ENCODE peak calls at places on chromosomes 11 and 22, in seven cellular contexts. U, N, S, L, O, A and H are unnamed samples.

GRCh38 chr11:11764428-11764803 is 77.4 kb upstream of the USP47 start:
- DNase-seq in S (no peak), N (no peak), L (no peak), A (no peak), O (no peak), U (no peak), H (no peak)

GRCh38 chr22:46084943-46085830 is 65.1 kb upstream of the PPARA start:
- DNase-seq in S (peak; percentile 96), A (no peak), O (peak; percentile 78), U (peak; percentile 39), N (no peak), L (peak; percentile 79), H (peak; percentile 92)

GRCh38 chr11:91100432-91100831 is 877.6 kb upstream of the CHORDC1 start:
- DNase-seq in L (no peak), A (no peak), U (no peak), S (peak; percentile 9), O (no peak), N (no peak), H (peak; percentile 1)

GRCh38 chr11:103714246-103714645 is 322.2 kb upstream of the DDI1 start:
- DNase-seq in O (no peak), A (peak; percentile 72), N (no peak), U (no peak), L (no peak), S (peak; percentile 67), H (peak; percentile 42)

GRCh38 chr11:129286813-129287212 is 88.8 kb upstream of the BARX2 start:
- DNase-seq in S (no peak), O (no peak), U (no peak), N (no peak), L (no peak), A (no peak), H (no peak)

GRCh38 chr22:47172771-47173534 is 410.5 kb downstream of the TBC1D22A start:
- DNase-seq in A (no peak), O (no peak), U (peak; percentile 36), L (no peak), S (no peak), N (no peak), H (no peak)

GRCh38 chr11:104523611-104524010 is 359.7 kb upstream of the PDGFD start:
- DNase-seq in A (no peak), L (no peak), S (no peak), O (no peak), N (no peak), U (no peak), H (no peak)

GRCh38 chr11:104075716-104076115 is 39.3 kb downstream of the DDI1 start:
- DNase-seq in O (no peak), N (no peak), U (no peak), S (no peak), A (no peak), L (no peak), H (no peak)

GRCh38 chr11:59680287-59681154 is 11.7 kb upstream of the PATL1 start:
- DNase-seq in S (peak; percentile 69), N (no peak), O (peak; percentile 68), U (peak; percentile 66), A (peak; percentile 90), L (peak; percentile 54), H (peak; percentile 81)

GRCh38 chr11:26985941-26986340 is 8.0 kb upstream of the FIBIN start:
- DNase-seq in A (peak; percentile 45), N (no peak), O (no peak), U (no peak), S (peak; percentile 50), L (no peak), H (peak; percentile 87)

GRCh38 chr22:42601879-42602465 is 12.7 kb downstream of the POLDIP3 start:
- DNase-seq in A (no peak), N (no peak), U (no peak), S (no peak), L (no peak), O (no peak), H (no peak)

GRCh38 chr22:42347281-42347824 is 76.9 kb upstream of the TCF20 start:
- DNase-seq in U (no peak), L (peak; percentile 65), S (no peak), A (no peak), O (no peak), N (no peak), H (no peak)

GRCh38 chr11:78860720-78861422 is 286.2 kb upstream of the NARS2 start:
- DNase-seq in S (no peak), N (no peak), U (no peak), A (peak; percentile 54), L (no peak), O (no peak), H (peak; percentile 24)

GRCh38 chr11:57368106-57368826 is 12.7 kb downstream of the PRG3 start:
- DNase-seq in O (peak; percentile 74), U (no peak), A (no peak), L (no peak), S (no peak), N (no peak), H (no peak)

GRCh38 chr22:49373801-49374226 is 453.9 kb downstream of the BRD1 start:
- DNase-seq in O (peak; percentile 21), A (no peak), S (no peak), L (no peak), N (no peak), U (no peak), H (no peak)

GRCh38 chr11:112999518-112999917 is 38.3 kb downstream of the NCAM1 start:
- DNase-seq in S (no peak), O (no peak), A (no peak), U (no peak), L (peak; percentile 74), N (no peak), H (no peak)

GRCh38 chr11:1926156-1927031 is 6.9 kb downstream of the TNNT3 start:
- DNase-seq in L (no peak), N (no peak), O (no peak), U (no peak), A (no peak), S (no peak), H (no peak)

GRCh38 chr11:133950874-133951483 is 5.8 kb downstream of the IGSF9B start:
- DNase-seq in O (no peak), A (no peak), N (no peak), S (no peak), U (no peak), L (peak; percentile 36), H (no peak)
- H3K4me3 ChIP-seq in O (no peak overlapping the region), A (no peak overlapping the region), N (peak overlapping the region; percentile 30), S (no peak overlapping the region), U (no peak overlapping the region), L (peak overlapping the region; percentile 51), H (no peak overlapping the region)

GRCh38 chr11:40421187-40421586 is 1038.3 kb downstream of the LRRC4C start:
- DNase-seq in N (no peak), L (no peak), O (no peak), A (no peak), S (no peak), U (no peak), H (no peak)

DNA sequence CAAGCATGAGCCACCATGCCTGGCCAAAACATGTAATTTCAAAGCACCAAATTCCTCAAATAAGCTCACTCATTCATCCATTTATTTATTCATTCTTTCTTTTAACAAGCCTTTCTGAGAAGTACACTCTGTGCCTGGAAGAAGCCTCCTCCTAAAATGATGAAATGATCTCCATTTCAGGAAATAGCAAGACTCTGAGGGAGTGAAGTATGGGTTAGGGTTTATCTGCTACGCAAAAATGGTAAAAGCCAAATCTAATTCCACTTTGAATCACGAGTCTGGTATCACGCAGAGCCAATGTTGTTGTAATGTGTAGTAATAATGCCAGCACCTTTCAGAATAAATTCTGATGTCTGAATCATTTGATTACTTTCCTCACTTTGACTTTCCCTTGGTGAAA is 1041.8 kb downstream of the LRRC4C start:
- DNase-seq in U (no peak), A (peak; percentile 25), O (no peak), N (no peak), L (no peak), S (no peak), H (peak; percentile 9)
- H3K4me3 ChIP-seq in U (no peak overlapping the region), A (no peak overlapping the region), O (no peak overlapping the region), N (no peak overlapping the region), L (no peak overlapping the region), S (no peak overlapping the region), H (no peak overlapping the region)

GRCh38 chr11:14768789-14769188 is 123.2 kb downstream of the CYP2R1 start:
- DNase-seq in L (no peak), N (no peak), S (no peak), O (no peak), U (no peak), A (no peak), H (no peak)

GRCh38 chr11:14764213-14764898 is 120.8 kb downstream of the PDE3B start:
- DNase-seq in U (no peak), S (no peak), L (no peak), O (no peak), N (no peak), A (no peak), H (no peak)

DNA sequence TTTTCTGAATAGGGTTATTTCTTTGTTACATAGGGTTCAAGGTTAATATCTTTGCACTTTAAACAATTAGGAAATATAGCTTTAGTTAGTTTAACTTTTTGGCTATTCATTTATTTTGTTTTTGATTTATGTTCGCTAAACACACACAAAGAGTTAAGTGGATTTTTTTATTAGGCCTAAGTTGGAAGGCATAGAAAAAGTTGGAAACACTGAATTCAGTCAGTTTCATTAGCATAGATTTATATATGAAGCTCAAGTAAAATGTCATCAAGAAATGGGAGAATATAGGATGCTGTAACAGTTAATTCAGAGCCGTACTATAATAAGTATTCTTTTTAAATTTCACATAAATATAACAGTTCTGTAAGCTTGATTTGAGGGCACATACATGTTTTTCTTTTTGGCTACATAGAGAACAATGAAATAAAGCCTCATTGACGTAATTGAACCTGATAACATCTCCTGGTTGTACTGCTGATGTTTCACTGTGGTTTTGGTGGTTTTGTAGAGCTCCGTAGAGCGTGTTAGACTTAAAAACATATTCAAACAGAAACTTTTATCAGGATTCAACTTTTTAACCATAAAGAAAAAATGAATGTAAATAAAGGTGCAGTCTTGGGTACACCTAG is 121.4 kb downstream of the PDE3B start:
- DNase-seq in N (no peak), O (no peak), S (peak; percentile 78), U (peak; percentile 69), A (peak; percentile 92), L (no peak), H (no peak)
- H3K4me3 ChIP-seq in N (no peak overlapping the region), O (no peak overlapping the region), S (no peak overlapping the region), U (peak overlapping the region; percentile 1), A (no peak overlapping the region), L (no peak overlapping the region), H (no peak overlapping the region)

GRCh38 chr11:70838198-70838597 is 414.2 kb downstream of the SHANK2 start:
- DNase-seq in S (no peak), N (no peak), L (no peak), U (no peak), A (no peak), O (no peak), H (no peak)

GRCh38 chr11:70834984-70835560 is 417.3 kb downstream of the SHANK2 start:
- DNase-seq in S (no peak), U (no peak), L (no peak), O (no peak), N (no peak), A (no peak), H (no peak)

GRCh38 chr11:70834277-70834940 is 418.0 kb downstream of the SHANK2 start:
- DNase-seq in A (no peak), N (no peak), U (no peak), S (no peak), L (no peak), O (no peak), H (no peak)

GRCh38 chr11:70833554-70833953 is 418.8 kb downstream of the SHANK2 start:
- DNase-seq in A (no peak), L (no peak), S (no peak), O (no peak), N (no peak), U (no peak), H (no peak)

DNA sequence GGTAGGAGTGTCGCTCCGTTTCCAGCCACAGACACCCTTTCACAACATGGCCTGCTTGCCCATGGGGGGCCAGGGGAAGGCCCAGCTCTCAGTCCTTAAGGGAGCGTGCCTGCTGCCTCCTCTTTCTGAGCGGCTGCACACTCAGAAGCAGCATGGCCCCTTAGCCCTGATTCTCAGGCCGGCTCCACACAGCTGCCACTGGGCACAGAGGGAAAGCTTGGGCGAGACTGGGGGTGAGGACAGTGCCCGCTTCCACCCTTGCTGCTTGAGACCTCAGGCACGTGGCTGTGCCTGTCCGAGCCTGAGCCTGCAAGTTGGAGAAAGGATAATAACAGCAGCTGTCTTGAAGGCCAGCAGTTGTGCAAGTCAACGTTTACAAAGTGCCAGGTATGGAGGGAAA is 416.3 kb downstream of the SHANK2 start:
- DNase-seq in L (no peak), A (no peak), U (no peak), S (no peak), O (no peak), N (no peak), H (no peak)
- H3K4me3 ChIP-seq in L (no peak overlapping the region), A (no peak overlapping the region), U (no peak overlapping the region), S (no peak overlapping the region), O (no peak overlapping the region), N (no peak overlapping the region), H (no peak overlapping the region)